ENCODE peak calls at places on chromosome 10, in eight cellular contexts. T is GM23248; M is CD4-positive, alpha-beta memory T cell; J is right atrium auricular region; G is mucosa of descending colon; Y is sigmoid colon; R is left lung; W is A549. X is an unnamed sample.

GRCh38 chr10:103723557-103723956 is 131.8 kb downstream of the SH3PXD2A start:
- DNase-seq in T (no peak), M (no peak), J (no peak), G (no peak), Y (no peak), R (no peak), W (no peak), X (no peak)

GRCh38 chr10:56633876-56634452 is 272.9 kb upstream of the ZWINT start:
- DNase-seq in T (no peak), M (no peak), J (no peak), G (no peak), Y (no peak), R (no peak), W (no peak), X (no peak)

GRCh38 chr10:103502849-103503660 is 9.6 kb downstream of the NEURL1 start:
- DNase-seq in T (no peak), M (no peak), J (no peak), G (no peak), Y (no peak), R (no peak), W (no peak), X (no peak)

GRCh38 chr10:132974886-132975881 is 32.8 kb upstream of the CFAP46 start:
- DNase-seq in T (peak; percentile 75), M (no peak), J (no peak), G (peak; percentile 33), Y (peak; percentile 58), R (peak; percentile 73), W (no peak), X (no peak)

GRCh38 chr10:117004238-117004626 is 755 bp downstream of the SHTN1 start:
- DNase-seq in T (no peak), M (no peak), J (no peak), G (no peak), Y (no peak), R (no peak), W (no peak), X (peak; percentile 10)

GRCh38 chr10:44389556-44389955 is 4.7 kb upstream of the CXCL12 start:
- DNase-seq in T (no peak), M (no peak), J (no peak), G (no peak), Y (no peak), R (no peak), W (no peak), X (no peak)

GRCh38 chr10:111297351-111297848 is 220.6 kb downstream of the ADRA2A start:
- DNase-seq in T (peak; percentile 87), M (no peak), J (no peak), G (no peak), Y (no peak), R (no peak), W (no peak), X (no peak)

GRCh38 chr10:52068485-52068884 is 245.6 kb upstream of the DKK1 start:
- DNase-seq in T (no peak), M (no peak), J (no peak), G (no peak), Y (no peak), R (no peak), W (no peak), X (no peak)

GRCh38 chr10:98295401-98295811 is 27.4 kb upstream of the LOXL4 start:
- DNase-seq in T (peak; percentile 48), M (no peak), J (no peak), G (no peak), Y (no peak), R (no peak), W (no peak), X (no peak)

GRCh38 chr10:27225011-27225590 is 15.5 kb downstream of the ACBD5 start:
- DNase-seq in T (no peak), M (no peak), J (no peak), G (no peak), Y (no peak), R (no peak), W (no peak), X (no peak)

GRCh38 chr10:97042716-97043562 is 142.8 kb downstream of the SLIT1 start:
- DNase-seq in T (no peak), M (no peak), J (no peak), G (no peak), Y (no peak), R (no peak), W (no peak), X (no peak)

GRCh38 chr10:101222683-101223273 is 6.5 kb downstream of the LBX1 start:
- DNase-seq in T (peak; percentile 56), M (no peak), J (no peak), G (no peak), Y (no peak), R (peak; percentile 85), W (no peak), X (no peak)

GRCh38 chr10:104273899-104274575 is 5.1 kb downstream of the GSTO2 start:
- DNase-seq in T (peak; percentile 84), M (no peak), J (no peak), G (no peak), Y (no peak), R (no peak), W (no peak), X (no peak)

GRCh38 chr10:114384181-114384580 is 20.1 kb downstream of the AFAP1L2 start:
- DNase-seq in T (no peak), M (no peak), J (no peak), G (no peak), Y (peak; percentile 68), R (no peak), W (no peak), X (no peak)

GRCh38 chr10:15483215-15483970 is 112.3 kb upstream of the FAM171A1 start:
- DNase-seq in T (no peak), M (no peak), J (no peak), G (no peak), Y (no peak), R (no peak), W (no peak), X (no peak)

GRCh38 chr10:15484128-15484527 is 113.0 kb upstream of the FAM171A1 start:
- DNase-seq in T (no peak), M (no peak), J (no peak), G (no peak), Y (no peak), R (no peak), W (no peak), X (no peak)

GRCh38 chr10:15478950-15479349 is 107.9 kb upstream of the FAM171A1 start:
- DNase-seq in T (no peak), M (no peak), J (no peak), G (no peak), Y (no peak), R (no peak), W (no peak), X (no peak)

GRCh38 chr10:15485027-15485426 is 113.9 kb upstream of the FAM171A1 start:
- DNase-seq in T (no peak), M (no peak), J (no peak), G (no peak), Y (no peak), R (no peak), W (no peak), X (no peak)

GRCh38 chr10:15482168-15482567 is 111.1 kb upstream of the FAM171A1 start:
- DNase-seq in T (peak; percentile 50), M (no peak), J (no peak), G (no peak), Y (no peak), R (no peak), W (no peak), X (no peak)
- H3K9me3 ChIP-seq in T (no peaks in the 10 kb centered on the region), M (no peaks in the 10 kb centered on the region), J (no peaks in the 10 kb centered on the region), G (no peaks in the 10 kb centered on the region), Y (no peaks in the 10 kb centered on the region), R (no peaks in the 10 kb centered on the region), W (no peaks in the 10 kb centered on the region), X (no peaks in the 10 kb centered on the region)

GRCh38 chr10:123402021-123402420 is 247.8 kb downstream of the BUB3 start:
- DNase-seq in T (no peak), M (no peak), J (peak; percentile 2), G (no peak), Y (no peak), R (no peak), W (no peak), X (no peak)

GRCh38 chr10:123398180-123398591 is 244.0 kb downstream of the BUB3 start:
- DNase-seq in T (no peak), M (no peak), J (peak; percentile 42), G (no peak), Y (no peak), R (no peak), W (no peak), X (no peak)

GRCh38 chr10:123399276-123399839 is 245.2 kb downstream of the BUB3 start:
- DNase-seq in T (no peak), M (no peak), J (peak; percentile 34), G (no peak), Y (no peak), R (no peak), W (no peak), X (no peak)

GRCh38 chr10:123395906-123396305 is 241.7 kb downstream of the BUB3 start:
- DNase-seq in T (no peak), M (no peak), J (peak; percentile 55), G (no peak), Y (no peak), R (no peak), W (no peak), X (no peak)

DNA sequence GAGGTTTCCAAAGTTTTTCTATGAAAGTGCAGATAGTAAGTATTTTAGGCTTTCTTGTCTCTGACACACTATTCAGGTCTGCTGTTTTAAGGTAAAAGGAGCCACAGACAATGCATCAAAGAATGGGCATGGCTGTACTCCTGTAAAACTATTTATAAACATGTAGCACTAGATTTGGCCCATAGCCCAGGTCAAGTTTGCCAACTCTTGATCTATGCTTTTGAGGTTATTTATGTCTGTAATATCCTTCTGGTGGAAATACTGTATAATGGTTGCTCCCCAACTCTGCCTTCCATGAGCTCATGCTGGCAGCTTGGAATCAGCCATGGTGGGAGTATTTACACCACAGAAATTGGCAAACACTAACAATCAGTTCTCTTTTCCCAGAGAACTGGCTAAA is 244.6 kb downstream of the BUB3 start:
- DNase-seq in T (no peak), M (no peak), J (no peak), G (no peak), Y (no peak), R (no peak), W (no peak), X (no peak)
- H3K4me1 ChIP-seq in T (no peaks in the 10 kb centered on the region), M (no peaks in the 10 kb centered on the region), J (no peaks in the 10 kb centered on the region), G (no peaks in the 10 kb centered on the region), Y (no peaks in the 10 kb centered on the region), R (no peaks in the 10 kb centered on the region), W (no peaks in the 10 kb centered on the region), X (no peaks in the 10 kb centered on the region)

GRCh38 chr10:62261666-62262065 is 7.0 kb downstream of the RTKN2 start:
- DNase-seq in T (peak; percentile 66), M (no peak), J (no peak), G (no peak), Y (no peak), R (no peak), W (no peak), X (no peak)
- H3K4me3 ChIP-seq in T (no peak overlapping the region), M (no peak overlapping the region), J (no peak overlapping the region), G (no peak overlapping the region), Y (no peak overlapping the region), R (no peak overlapping the region), W (no peak overlapping the region), X (no peak overlapping the region)

DNA sequence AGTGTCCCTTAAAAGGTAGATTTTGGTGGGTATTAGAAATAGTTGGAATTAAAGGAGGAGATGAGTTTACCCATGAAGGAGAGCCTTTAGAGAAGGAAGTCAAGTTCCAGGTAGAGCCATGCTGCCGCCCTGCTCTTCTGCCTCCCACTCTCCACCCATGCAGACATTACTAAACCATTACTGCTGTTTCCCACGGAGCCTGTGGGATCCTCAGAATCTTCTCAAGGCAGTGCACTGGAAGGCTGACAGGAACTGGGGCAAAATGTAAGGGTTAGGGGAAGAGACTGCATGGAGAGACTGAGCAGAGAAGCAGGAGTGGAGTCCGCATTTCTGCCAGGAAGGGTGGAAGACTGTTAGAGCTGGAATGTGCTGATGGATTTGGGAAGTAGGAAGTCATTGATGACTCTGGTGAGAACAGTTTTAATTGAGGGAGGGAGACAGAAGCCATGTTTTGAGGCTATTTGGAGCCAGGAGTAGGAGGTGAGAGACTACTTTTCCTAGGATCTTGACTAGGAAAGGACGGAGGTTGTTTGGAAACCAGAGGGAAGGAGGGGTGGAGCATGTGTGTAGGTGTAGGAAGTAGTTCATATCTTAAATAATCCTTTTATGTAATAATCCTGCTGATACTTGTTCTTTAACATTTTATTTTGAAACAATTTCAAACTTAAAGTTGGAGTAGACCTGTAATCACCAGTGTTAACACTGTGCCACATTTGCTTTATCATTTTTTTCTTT is 109.0 kb downstream of the CCNY start:
- DNase-seq in T (no peak), M (no peak), J (no peak), G (no peak), Y (no peak), R (no peak), W (no peak), X (no peak)
- H3K9me3 ChIP-seq in T (no peaks in the 10 kb centered on the region), M (no peaks in the 10 kb centered on the region), J (no peaks in the 10 kb centered on the region), G (peaks cover 33% of the 10 kb centered on the region), Y (peaks cover 7% of the 10 kb centered on the region), R (peaks cover 4% of the 10 kb centered on the region), W (peaks cover 30% of the 10 kb centered on the region), X (peaks cover 2% of the 10 kb centered on the region)